ENCODE peak calls at places on chromosomes 7 and 10, in eight cellular contexts. L is B cell; U is activated B cell treated with CpG ODN at 0.5 μM for 24 hours; C is GM03348; A is M059J; K is effector CD8-positive, alpha-beta T cell; D is fibroblast of mammary gland; W is type B pancreatic cell. X is an unnamed sample.

GRCh38 chr10:91880310-91880709 is 29.0 kb downstream of the FGFBP3 start:
- DNase-seq in L (no peak), U (no peak), C (peak), A (no peak), K (no peak), D (no peak), W (no peak), X (no peak)

GRCh38 chr7:47485640-47486435 is 96.1 kb downstream of the TNS3 start:
- DNase-seq in L (no peak), U (no peak), C (no peak), A (peak), K (no peak), D (peak), W (peak), X (no peak)

GRCh38 chr10:3681642-3682554 is 103.1 kb downstream of the KLF6 start:
- DNase-seq in L (no peak), U (no peak), C (no peak), A (no peak), K (no peak), D (no peak), W (no peak), X (no peak)

GRCh38 chr10:50600831-50601466 is 22.8 kb downstream of the SGMS1 start:
- DNase-seq in L (no peak), U (no peak), C (peak), A (peak), K (no peak), D (peak), W (no peak), X (no peak)

GRCh38 chr10:80025281-80025680 is 53.2 kb upstream of the TMEM254 start:
- DNase-seq in L (no peak), U (no peak), C (no peak), A (no peak), K (no peak), D (no peak), W (no peak), X (no peak)

GRCh38 chr10:79266543-79267312 is 80.5 kb upstream of the PPIF start:
- DNase-seq in L (peak), U (peak), C (peak), A (peak), K (no peak), D (peak), W (no peak), X (peak)

GRCh38 chr7:7884855-7885254 is 83.7 kb upstream of the GLCCI1 start:
- DNase-seq in L (no peak), U (no peak), C (no peak), A (peak), K (no peak), D (peak), W (no peak), X (no peak)

GRCh38 chr7:121107923-121108498 is 119.5 kb downstream of the CPED1 start:
- DNase-seq in L (peak), U (no peak), C (peak), A (peak), K (no peak), D (peak), W (no peak), X (no peak)

GRCh38 chr7:152989889-152990380 is 230.4 kb downstream of the ACTR3B start:
- DNase-seq in L (no peak), U (no peak), C (no peak), A (no peak), K (no peak), D (no peak), W (no peak), X (no peak)

GRCh38 chr7:155377837-155378579 is 79.9 kb upstream of the EN2 start:
- DNase-seq in L (peak), U (no peak), C (peak), A (no peak), K (no peak), D (no peak), W (no peak), X (peak)

GRCh38 chr7:99619571-99620130 is 2.9 kb downstream of the ZSCAN25 start:
- DNase-seq in L (no peak), U (no peak), C (no peak), A (no peak), K (no peak), D (no peak), W (peak), X (no peak)

GRCh38 chr7:92625617-92626016 is 35.4 kb upstream of the FAM133B start:
- DNase-seq in L (no peak), U (no peak), C (no peak), A (no peak), K (no peak), D (no peak), W (no peak), X (no peak)

GRCh38 chr7:95318501-95318900 is 5.8 kb downstream of the PON1 start:
- DNase-seq in L (no peak), U (no peak), C (no peak), A (no peak), K (no peak), D (no peak), W (no peak), X (no peak)

GRCh38 chr10:123150229-123150985 is 2.5 kb downstream of the HMX2 start:
- DNase-seq in L (no peak), U (no peak), C (no peak), A (no peak), K (no peak), D (no peak), W (no peak), X (no peak)

GRCh38 chr7:140358024-140358770 is 40.1 kb downstream of the SLC37A3 start:
- DNase-seq in L (no peak), U (no peak), C (no peak), A (no peak), K (no peak), D (no peak), W (no peak), X (no peak)

GRCh38 chr7:24576171-24577052 is 3.2 kb downstream of the PALS2 start:
- DNase-seq in L (peak), U (no peak), C (peak), A (peak), K (no peak), D (peak), W (no peak), X (no peak)

GRCh38 chr10:117318909-117319308 is 56.3 kb downstream of the PDZD8 start:
- DNase-seq in L (no peak), U (no peak), C (peak), A (peak), K (no peak), D (peak), W (no peak), X (no peak)

GRCh38 chr7:106681815-106682495 is 21.0 kb upstream of the CCDC71L start:
- DNase-seq in L (no peak), U (no peak), C (peak), A (peak), K (no peak), D (peak), W (no peak), X (no peak)

GRCh38 chr7:100975391-100975821 is 6.0 kb downstream of the MUC12 start:
- DNase-seq in L (no peak), U (no peak), C (no peak), A (no peak), K (no peak), D (no peak), W (no peak), X (no peak)

GRCh38 chr10:35781643-35782035 is 139.5 kb upstream of the FZD8 start:
- DNase-seq in L (peak), U (no peak), C (no peak), A (no peak), K (no peak), D (peak), W (no peak), X (no peak)

GRCh38 chr7:129650056-129650758 is 38.7 kb downstream of the NRF1 start:
- DNase-seq in L (no peak), U (no peak), C (no peak), A (no peak), K (no peak), D (no peak), W (no peak), X (no peak)